ENCODE peak calls at places on chromosome 3, in seven cellular contexts. X, S, V, W, M, C and H are unnamed samples.

GRCh38 chr3:111047812-111048435 is 23.7 kb upstream of the NECTIN3 start:
- DNase-seq in V (no peak), S (no peak), X (no peak), C (no peak), M (no peak), W (no peak), H (no peak)

GRCh38 chr3:61821823-61822251 is 260.5 kb downstream of the PTPRG start:
- DNase-seq in V (no peak), X (peak), C (no peak), W (no peak), M (no peak), S (no peak), H (peak)

GRCh38 chr3:190446492-190447301 is 3.0 kb downstream of the TMEM207 start:
- DNase-seq in C (no peak), W (no peak), M (no peak), X (no peak), S (no peak), V (no peak), H (no peak)

GRCh38 chr3:8328971-8329370 is 172.7 kb upstream of the LMCD1 start:
- DNase-seq in M (no peak), W (no peak), S (no peak), C (no peak), X (peak), V (no peak), H (no peak)

GRCh38 chr3:177629276-177629675 is 432.0 kb upstream of the TBL1XR1 start:
- DNase-seq in M (no peak), W (no peak), C (no peak), S (no peak), V (no peak), X (no peak), H (no peak)

GRCh38 chr3:186108106-186108940 is 566 bp downstream of the ETV5 start:
- DNase-seq in S (no peak), M (no peak), W (peak), V (peak), X (peak), C (peak), H (peak)

GRCh38 chr3:75781079-75781745 is 4.1 kb downstream of the ZNF717 start:
- DNase-seq in V (no peak), C (no peak), X (no peak), W (no peak), M (no peak), S (no peak), H (no peak)

GRCh38 chr3:59502806-59503205 is 453.0 kb upstream of the CFAP20DC start:
- DNase-seq in W (no peak), X (peak), M (no peak), C (no peak), V (no peak), S (no peak), H (no peak)

GRCh38 chr3:5017953-5018531 is 38.8 kb downstream of the BHLHE40 start:
- DNase-seq in W (peak), S (peak), C (no peak), M (no peak), X (peak), V (no peak), H (peak)

GRCh38 chr3:183220828-183221227 is 32.2 kb upstream of the B3GNT5 start:
- DNase-seq in M (no peak), X (no peak), V (no peak), W (no peak), C (no peak), S (no peak), H (no peak)

GRCh38 chr3:111351334-111351733 is 190.7 kb upstream of the CD96 start:
- DNase-seq in X (no peak), S (no peak), C (no peak), M (no peak), W (peak), V (no peak), H (no peak)

GRCh38 chr3:76954412-76954811 is 85.5 kb upstream of the ROBO2 start:
- DNase-seq in M (no peak), S (no peak), V (no peak), C (no peak), X (no peak), W (no peak), H (no peak)

GRCh38 chr3:154275965-154276364 is 48.3 kb downstream of the DHX36 start:
- DNase-seq in W (no peak), C (no peak), X (no peak), M (no peak), V (no peak), S (no peak), H (no peak)

GRCh38 chr3:18888370-18888769 is 259.9 kb upstream of the KCNH8 start:
- DNase-seq in V (no peak), S (no peak), C (no peak), X (no peak), M (no peak), W (no peak), H (no peak)
- TF ChIP-seq CTCF in V (no peak), S (no peak), C (no peak), X (no peak), M (no peak), W (peak), H (no peak)

GRCh38 chr3:67005974-67006373 is 7.9 kb downstream of the KBTBD8 start:
- DNase-seq in S (no peak), X (no peak), C (no peak), M (no peak), V (no peak), W (no peak), H (no peak)
- H3K27ac ChIP-seq in S (no peak), X (peak), C (no peak), M (no peak), V (no peak), W (no peak), H (no peak)

GRCh38 chr3:141465221-141465620 is 21.6 kb upstream of the RASA2 start:
- DNase-seq in W (no peak), C (no peak), M (no peak), X (no peak), S (no peak), V (no peak), H (no peak)
- TF ChIP-seq CTCF in W (no peak), C (peak), M (no peak), X (peak), S (peak), V (no peak), H (no peak)

DNA sequence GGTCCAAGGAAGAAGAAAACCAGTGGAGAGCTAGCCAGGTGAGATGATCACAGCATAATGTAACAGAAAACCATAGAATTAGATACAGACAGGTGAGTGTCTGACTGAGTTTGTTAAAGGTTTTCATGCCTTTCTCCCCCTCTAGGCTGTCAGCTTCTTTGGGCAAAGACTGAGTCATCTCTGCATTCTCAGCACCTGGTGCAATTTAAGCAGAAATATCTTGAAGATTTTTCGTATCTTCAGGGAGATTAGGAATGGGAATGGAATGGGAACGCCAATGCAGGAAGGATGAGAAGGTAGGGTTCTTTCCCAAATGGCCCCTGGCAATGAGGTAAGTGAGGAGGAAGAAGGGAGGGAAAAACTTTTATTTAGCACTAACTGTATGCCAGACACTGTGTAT is 122.0 kb upstream of the SLC7A14 start:
- DNase-seq in C (no peak), V (no peak), M (no peak), X (no peak), S (no peak), W (no peak), H (no peak)
- H3K27ac ChIP-seq in C (no peak), V (no peak), M (no peak), X (no peak), S (no peak), W (no peak), H (no peak)

GRCh38 chr3:149765762-149766334 is 13.6 kb upstream of the COMMD2 start:
- DNase-seq in X (peak), V (no peak), S (no peak), M (no peak), W (peak), C (no peak), H (no peak)
- TF ChIP-seq CTCF in X (peak), V (peak), S (peak), M (no peak), W (peak), C (peak), H (no peak)

GRCh38 chr3:58173670-58174472 is 36.9 kb downstream of the DNASE1L3 start:
- DNase-seq in V (peak), C (no peak), M (peak), S (no peak), X (no peak), W (peak), H (peak)
- H3K27ac ChIP-seq in V (no peak), C (no peak), M (peak), S (no peak), X (no peak), W (no peak), H (no peak)

GRCh38 chr3:43153189-43154083 is 47.6 kb upstream of the POMGNT2 start:
- DNase-seq in C (peak), W (peak), M (no peak), V (no peak), S (peak), X (peak), H (no peak)
- TF ChIP-seq CTCF in C (no peak), W (no peak), M (no peak), V (no peak), S (no peak), X (no peak), H (no peak)

DNA sequence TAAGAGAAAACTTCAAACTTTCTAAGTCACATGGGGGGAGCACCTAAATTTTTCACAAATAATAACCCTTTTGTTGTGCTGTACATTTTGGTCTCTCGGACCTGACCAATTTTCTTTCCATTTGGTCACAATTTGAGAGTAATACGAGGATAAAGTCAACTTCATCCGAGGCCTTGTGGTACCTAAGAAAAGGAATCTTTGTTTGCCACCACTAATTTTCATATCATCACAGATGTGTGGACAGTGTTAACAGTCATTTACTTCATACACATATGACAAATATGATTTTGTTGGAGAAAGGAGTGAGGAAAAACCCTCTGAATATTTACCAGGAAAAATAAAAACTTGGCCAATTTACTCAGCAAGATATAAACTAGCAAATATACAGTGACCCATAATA is 40.8 kb downstream of the VGLL4 start:
- DNase-seq in V (no peak), X (no peak), S (no peak), W (no peak), M (no peak), C (no peak), H (no peak)
- H3K27ac ChIP-seq in V (no peak), X (peak), S (peak), W (no peak), M (peak), C (no peak), H (no peak)

GRCh38 chr3:3800685-3801509 is 1.7 kb downstream of the LRRN1 start:
- DNase-seq in M (peak), C (peak), S (peak), X (peak), V (peak), W (peak), H (no peak)

GRCh38 chr3:3800076-3800448 is 831 bp downstream of the LRRN1 start:
- DNase-seq in C (peak), W (peak), M (peak), X (no peak), V (peak), S (peak), H (peak)

GRCh38 chr3:3801510-3801841 is 2.2 kb downstream of the LRRN1 start:
- DNase-seq in S (no peak), M (no peak), W (peak), C (no peak), X (no peak), V (peak), H (no peak)

GRCh38 chr3:3798641-3799113 is 554 bp upstream of the LRRN1 start:
- DNase-seq in X (peak), M (peak), C (no peak), W (peak), V (peak), S (no peak), H (peak)

DNA sequence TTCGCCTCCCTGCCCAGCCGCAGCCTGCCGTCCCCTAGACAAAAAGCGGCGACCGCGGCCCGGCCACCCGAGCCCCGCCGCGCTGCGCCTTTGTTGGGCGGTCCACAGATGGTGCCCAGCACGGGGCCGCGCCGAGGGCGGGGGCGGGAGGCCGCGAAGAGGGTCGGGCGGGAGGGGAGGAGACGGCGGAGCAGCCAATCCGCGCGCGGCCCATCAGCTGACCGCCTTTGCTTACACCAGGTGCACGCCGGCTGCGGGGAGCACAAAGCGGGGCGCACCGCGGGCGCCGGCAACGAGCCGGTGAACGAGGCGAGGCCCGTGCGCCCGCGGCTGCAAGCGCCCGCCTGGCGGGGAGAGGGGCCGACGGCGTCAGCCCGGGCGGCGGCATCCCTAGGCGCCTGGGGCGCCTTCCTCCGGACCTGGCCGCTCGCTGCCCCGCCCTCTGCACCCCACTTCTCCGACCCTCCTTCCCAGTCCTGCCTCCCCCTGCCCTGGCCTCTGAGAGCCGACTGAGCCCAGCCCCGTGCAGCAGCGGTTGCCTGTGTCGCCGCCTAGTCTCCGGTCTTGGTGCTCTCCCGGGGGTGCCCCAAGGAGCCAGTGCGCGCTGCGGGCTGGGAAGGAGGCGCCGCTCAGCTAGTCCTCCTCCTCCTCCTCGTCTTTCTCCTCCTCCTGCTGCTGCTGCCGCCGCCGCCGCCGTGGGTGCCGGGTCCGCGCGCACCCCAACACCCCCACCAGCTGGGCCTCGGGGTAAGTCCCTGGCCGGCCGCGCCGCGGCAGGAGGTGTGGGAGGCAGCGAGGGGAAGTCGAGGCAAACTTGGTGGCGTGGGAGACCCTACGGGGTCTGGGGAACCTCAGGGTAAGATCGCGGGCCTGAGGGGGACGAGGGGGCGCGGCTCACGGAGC is at the start of gene LRRN1:
- DNase-seq in X (peak), W (peak), S (peak), C (peak), V (peak), M (peak), H (peak)
- TF ChIP-seq CTCF in X (no peak), W (no peak), S (no peak), C (no peak), V (no peak), M (no peak), H (no peak)